ENCODE peak calls at places on chromosomes 2 and 18, in four cellular contexts. One of them, this sample, is unnamed.

GRCh38 chr2:74291891-74292621 is 51.2 kb downstream of the SLC4A5 start:
- DNase-seq in dorsolateral prefrontal cortex: no peak
- DNase-seq in stimulated activated CD8-positive, alpha-beta memory T cell treated with anti-CD3 and anti-CD28 coated beads, Interleukin-2, amount 100 ng/mL, for 1 hour: no peak
- DNase-seq in M059J: no peak
- DNase-seq in this sample: no peak

GRCh38 chr18:29459986-29460385 is 1283.1 kb upstream of the CDH2 start:
- DNase-seq in dorsolateral prefrontal cortex: no peak
- DNase-seq in stimulated activated CD8-positive, alpha-beta memory T cell treated with anti-CD3 and anti-CD28 coated beads, Interleukin-2, amount 100 ng/mL, for 1 hour: no peak
- DNase-seq in M059J: no peak
- DNase-seq in this sample: no peak

GRCh38 chr2:10717630-10718029 is 3.8 kb upstream of the ATP6V1C2 start:
- DNase-seq in dorsolateral prefrontal cortex: no peak
- DNase-seq in stimulated activated CD8-positive, alpha-beta memory T cell treated with anti-CD3 and anti-CD28 coated beads, Interleukin-2, amount 100 ng/mL, for 1 hour: no peak
- DNase-seq in M059J: peak
- DNase-seq in this sample: peak

GRCh38 chr2:120779781-120780283 is 44.2 kb downstream of the GLI2 start:
- DNase-seq in dorsolateral prefrontal cortex: no peak
- DNase-seq in stimulated activated CD8-positive, alpha-beta memory T cell treated with anti-CD3 and anti-CD28 coated beads, Interleukin-2, amount 100 ng/mL, for 1 hour: no peak
- DNase-seq in M059J: peak
- DNase-seq in this sample: peak

GRCh38 chr2:10417551-10418335 is 30.4 kb downstream of the ODC1 start:
- DNase-seq in dorsolateral prefrontal cortex: no peak
- DNase-seq in stimulated activated CD8-positive, alpha-beta memory T cell treated with anti-CD3 and anti-CD28 coated beads, Interleukin-2, amount 100 ng/mL, for 1 hour: no peak
- DNase-seq in M059J: no peak
- DNase-seq in this sample: no peak

GRCh38 chr18:33946322-33946721 is 278.4 kb downstream of the NOL4 start:
- DNase-seq in dorsolateral prefrontal cortex: no peak
- DNase-seq in stimulated activated CD8-positive, alpha-beta memory T cell treated with anti-CD3 and anti-CD28 coated beads, Interleukin-2, amount 100 ng/mL, for 1 hour: no peak
- DNase-seq in M059J: no peak
- DNase-seq in this sample: no peak

GRCh38 chr2:85580206-85580605 is 2.8 kb downstream of the VAMP8 start:
- DNase-seq in dorsolateral prefrontal cortex: no peak
- DNase-seq in stimulated activated CD8-positive, alpha-beta memory T cell treated with anti-CD3 and anti-CD28 coated beads, Interleukin-2, amount 100 ng/mL, for 1 hour: no peak
- DNase-seq in M059J: no peak
- DNase-seq in this sample: no peak

GRCh38 chr2:238686223-238686622 is 161.7 kb upstream of the TWIST2 start:
- DNase-seq in dorsolateral prefrontal cortex: no peak
- DNase-seq in stimulated activated CD8-positive, alpha-beta memory T cell treated with anti-CD3 and anti-CD28 coated beads, Interleukin-2, amount 100 ng/mL, for 1 hour: no peak
- DNase-seq in M059J: no peak
- DNase-seq in this sample: no peak

GRCh38 chr2:218006741-218007140 is 3.9 kb upstream of the TNS1 start:
- DNase-seq in dorsolateral prefrontal cortex: no peak
- DNase-seq in stimulated activated CD8-positive, alpha-beta memory T cell treated with anti-CD3 and anti-CD28 coated beads, Interleukin-2, amount 100 ng/mL, for 1 hour: no peak
- DNase-seq in M059J: peak
- DNase-seq in this sample: peak

GRCh38 chr2:230739961-230740360 is 27.3 kb downstream of the CAB39 start:
- DNase-seq in dorsolateral prefrontal cortex: no peak
- DNase-seq in stimulated activated CD8-positive, alpha-beta memory T cell treated with anti-CD3 and anti-CD28 coated beads, Interleukin-2, amount 100 ng/mL, for 1 hour: no peak
- DNase-seq in M059J: no peak
- DNase-seq in this sample: no peak

GRCh38 chr2:44100351-44100750 is 68.3 kb upstream of the PPM1B start:
- DNase-seq in dorsolateral prefrontal cortex: no peak
- DNase-seq in stimulated activated CD8-positive, alpha-beta memory T cell treated with anti-CD3 and anti-CD28 coated beads, Interleukin-2, amount 100 ng/mL, for 1 hour: no peak
- DNase-seq in M059J: peak
- DNase-seq in this sample: peak

GRCh38 chr2:238055841-238056240 is 5.0 kb upstream of the SCLY start:
- DNase-seq in dorsolateral prefrontal cortex: no peak
- DNase-seq in stimulated activated CD8-positive, alpha-beta memory T cell treated with anti-CD3 and anti-CD28 coated beads, Interleukin-2, amount 100 ng/mL, for 1 hour: no peak
- DNase-seq in M059J: no peak
- DNase-seq in this sample: no peak

GRCh38 chr2:61758991-61759390 is 94.9 kb downstream of the FAM161A start:
- DNase-seq in dorsolateral prefrontal cortex: no peak
- DNase-seq in stimulated activated CD8-positive, alpha-beta memory T cell treated with anti-CD3 and anti-CD28 coated beads, Interleukin-2, amount 100 ng/mL, for 1 hour: no peak
- DNase-seq in M059J: peak
- DNase-seq in this sample: peak

GRCh38 chr2:174195253-174195652 is 53.1 kb downstream of the OLA1 start:
- DNase-seq in dorsolateral prefrontal cortex: no peak
- DNase-seq in stimulated activated CD8-positive, alpha-beta memory T cell treated with anti-CD3 and anti-CD28 coated beads, Interleukin-2, amount 100 ng/mL, for 1 hour: no peak
- DNase-seq in M059J: peak
- DNase-seq in this sample: no peak

GRCh38 chr2:18433872-18434271 is 126.6 kb downstream of the RDH14 start:
- DNase-seq in dorsolateral prefrontal cortex: no peak
- DNase-seq in stimulated activated CD8-positive, alpha-beta memory T cell treated with anti-CD3 and anti-CD28 coated beads, Interleukin-2, amount 100 ng/mL, for 1 hour: no peak
- DNase-seq in M059J: no peak
- DNase-seq in this sample: no peak

GRCh38 chr18:23710068-23710527 is 20.8 kb downstream of the LAMA3 start:
- DNase-seq in dorsolateral prefrontal cortex: no peak
- DNase-seq in stimulated activated CD8-positive, alpha-beta memory T cell treated with anti-CD3 and anti-CD28 coated beads, Interleukin-2, amount 100 ng/mL, for 1 hour: no peak
- DNase-seq in M059J: peak
- DNase-seq in this sample: peak

GRCh38 chr2:186683341-186683740 is 10.5 kb upstream of the FAM171B start:
- DNase-seq in dorsolateral prefrontal cortex: no peak
- DNase-seq in stimulated activated CD8-positive, alpha-beta memory T cell treated with anti-CD3 and anti-CD28 coated beads, Interleukin-2, amount 100 ng/mL, for 1 hour: no peak
- DNase-seq in M059J: no peak
- DNase-seq in this sample: no peak

GRCh38 chr2:206353685-206354084 is 79.2 kb downstream of the ZDBF2 start:
- DNase-seq in dorsolateral prefrontal cortex: no peak
- DNase-seq in stimulated activated CD8-positive, alpha-beta memory T cell treated with anti-CD3 and anti-CD28 coated beads, Interleukin-2, amount 100 ng/mL, for 1 hour: no peak
- DNase-seq in M059J: peak
- DNase-seq in this sample: peak

GRCh38 chr2:231203087-231203486 is 4.7 kb downstream of the ARMC9 start:
- DNase-seq in dorsolateral prefrontal cortex: no peak
- DNase-seq in stimulated activated CD8-positive, alpha-beta memory T cell treated with anti-CD3 and anti-CD28 coated beads, Interleukin-2, amount 100 ng/mL, for 1 hour: no peak
- DNase-seq in M059J: no peak
- DNase-seq in this sample: no peak

GRCh38 chr2:214519258-214519818 is 108.5 kb downstream of the VWC2L start:
- DNase-seq in dorsolateral prefrontal cortex: no peak
- DNase-seq in stimulated activated CD8-positive, alpha-beta memory T cell treated with anti-CD3 and anti-CD28 coated beads, Interleukin-2, amount 100 ng/mL, for 1 hour: no peak
- DNase-seq in M059J: no peak
- DNase-seq in this sample: no peak

GRCh38 chr2:1605102-1605501 is 139.2 kb downstream of the PXDN start:
- DNase-seq in dorsolateral prefrontal cortex: no peak
- DNase-seq in stimulated activated CD8-positive, alpha-beta memory T cell treated with anti-CD3 and anti-CD28 coated beads, Interleukin-2, amount 100 ng/mL, for 1 hour: no peak
- DNase-seq in M059J: peak
- DNase-seq in this sample: no peak

GRCh38 chr2:48312126-48312525 is 217.8 kb upstream of the STON1 start:
- DNase-seq in dorsolateral prefrontal cortex: no peak
- DNase-seq in stimulated activated CD8-positive, alpha-beta memory T cell treated with anti-CD3 and anti-CD28 coated beads, Interleukin-2, amount 100 ng/mL, for 1 hour: no peak
- DNase-seq in M059J: peak
- DNase-seq in this sample: peak

GRCh38 chr18:62556397-62556796 is 33.6 kb downstream of the ZCCHC2 start:
- DNase-seq in dorsolateral prefrontal cortex: no peak
- DNase-seq in stimulated activated CD8-positive, alpha-beta memory T cell treated with anti-CD3 and anti-CD28 coated beads, Interleukin-2, amount 100 ng/mL, for 1 hour: no peak
- DNase-seq in M059J: no peak
- DNase-seq in this sample: no peak

GRCh38 chr2:236240228-236240990 is 23.8 kb downstream of the ASB18 start:
- DNase-seq in dorsolateral prefrontal cortex: no peak
- DNase-seq in stimulated activated CD8-positive, alpha-beta memory T cell treated with anti-CD3 and anti-CD28 coated beads, Interleukin-2, amount 100 ng/mL, for 1 hour: no peak
- DNase-seq in M059J: peak
- DNase-seq in this sample: no peak

GRCh38 chr2:17387591-17387990 is 130.6 kb downstream of the RAD51AP2 start:
- DNase-seq in dorsolateral prefrontal cortex: no peak
- DNase-seq in stimulated activated CD8-positive, alpha-beta memory T cell treated with anti-CD3 and anti-CD28 coated beads, Interleukin-2, amount 100 ng/mL, for 1 hour: no peak
- DNase-seq in M059J: no peak
- DNase-seq in this sample: no peak

GRCh38 chr18:59087391-59087790 is 52.3 kb upstream of the SEC11C start:
- DNase-seq in dorsolateral prefrontal cortex: no peak
- DNase-seq in stimulated activated CD8-positive, alpha-beta memory T cell treated with anti-CD3 and anti-CD28 coated beads, Interleukin-2, amount 100 ng/mL, for 1 hour: no peak
- DNase-seq in M059J: no peak
- DNase-seq in this sample: peak

GRCh38 chr2:30336978-30337841 is 105.9 kb downstream of the LBH start:
- DNase-seq in dorsolateral prefrontal cortex: no peak
- DNase-seq in stimulated activated CD8-positive, alpha-beta memory T cell treated with anti-CD3 and anti-CD28 coated beads, Interleukin-2, amount 100 ng/mL, for 1 hour: no peak
- DNase-seq in M059J: peak
- DNase-seq in this sample: peak

GRCh38 chr2:234964631-234965461 is 13.0 kb downstream of the SH3BP4 start:
- DNase-seq in dorsolateral prefrontal cortex: no peak
- DNase-seq in stimulated activated CD8-positive, alpha-beta memory T cell treated with anti-CD3 and anti-CD28 coated beads, Interleukin-2, amount 100 ng/mL, for 1 hour: no peak
- DNase-seq in M059J: peak
- DNase-seq in this sample: no peak

This sample was measured in HT1080.